ENCODE peak calls at places on chromosomes 5 and 9, in six cellular contexts. B is A549, N is HepG2, U is endothelial cell of umbilical vein, O is GM12878, K is K562. Y is an unnamed sample.

GRCh38 chr5:66849803-66850202 is 253.6 kb downstream of the MAST4 start:
- DNase-seq in B (no peak), N (no peak), U (peak), O (no peak), K (no peak), Y (no peak)

GRCh38 chr5:125411163-125412050 is 665.0 kb upstream of the ZNF608 start:
- DNase-seq in B (no peak), N (no peak), U (no peak), O (peak), K (no peak), Y (no peak)

GRCh38 chr9:97703437-97704326 is 6.5 kb upstream of the XPA start:
- DNase-seq in B (peak), N (peak), U (peak), O (peak), K (no peak), Y (peak)

GRCh38 chr9:87535817-87536539 is 38.3 kb downstream of the DAPK1 start:
- DNase-seq in B (no peak), N (no peak), U (no peak), O (peak), K (no peak), Y (no peak)

GRCh38 chr5:58403822-58404433 is 56.0 kb downstream of the PLK2 start:
- DNase-seq in B (no peak), N (no peak), U (no peak), O (no peak), K (no peak), Y (no peak)

GRCh38 chr5:144473650-144474049 is 303.0 kb downstream of the KCTD16 start:
- DNase-seq in B (no peak), N (no peak), U (no peak), O (no peak), K (no peak), Y (no peak)

GRCh38 chr5:136926073-136926472 is 560.7 kb upstream of the TRPC7 start:
- DNase-seq in B (no peak), N (no peak), U (no peak), O (no peak), K (no peak), Y (no peak)

GRCh38 chr5:113331201-113331551 is 103.6 kb downstream of the TSSK1B start:
- DNase-seq in B (no peak), N (no peak), U (no peak), O (no peak), K (no peak), Y (no peak)

GRCh38 chr9:76624381-76625048 is 139.7 kb upstream of the PCA3 start:
- DNase-seq in B (no peak), N (no peak), U (no peak), O (peak), K (no peak), Y (no peak)

GRCh38 chr9:120933310-120934044 is 6.9 kb upstream of the TRAF1 start:
- DNase-seq in B (no peak), N (no peak), U (no peak), O (peak), K (no peak), Y (no peak)

GRCh38 chr5:2293906-2294305 is 411.2 kb upstream of the IRX4 start:
- DNase-seq in B (no peak), N (no peak), U (no peak), O (no peak), K (no peak), Y (no peak)

GRCh38 chr9:124045076-124045829 is 33.7 kb downstream of the LHX2 start:
- DNase-seq in B (no peak), N (no peak), U (peak), O (no peak), K (peak), Y (peak)

DNA sequence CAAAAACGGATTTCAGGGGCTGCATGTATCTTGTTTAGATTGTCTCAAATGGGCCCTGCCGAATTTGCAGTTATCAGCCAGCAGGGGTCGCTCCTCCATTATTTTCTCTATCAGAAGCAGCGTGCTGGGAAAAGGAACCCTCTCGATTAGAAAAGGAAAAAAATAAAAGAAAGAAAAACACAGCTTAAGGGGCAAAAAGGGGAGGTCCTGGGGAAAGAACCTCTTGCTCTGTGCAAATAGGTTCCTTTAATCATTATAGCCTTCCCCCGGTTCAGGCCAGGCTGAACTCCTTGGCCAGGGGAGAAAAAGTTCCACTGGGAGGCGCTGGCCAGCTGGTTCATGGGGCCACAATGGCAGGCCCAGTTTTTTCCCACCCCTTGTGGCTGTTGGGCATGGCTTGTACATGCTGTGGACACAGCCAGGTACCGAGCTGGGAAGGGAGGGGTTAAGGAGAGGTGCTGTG is 25.0 kb upstream of the CAPSL start:
- DNase-seq in B (no peak), N (no peak), U (no peak), O (no peak), K (peak), Y (peak)
- TF ChIP-seq MYC in B (no peak), N (no peak), U (no peak), O (no peak), K (no peak), Y (no peak)

GRCh38 chr9:34403554-34404380 is 27.1 kb upstream of the MYORG start:
- DNase-seq in B (peak), N (peak), U (peak), O (no peak), K (peak), Y (peak)

GRCh38 chr9:34398875-34399274 is 22.2 kb upstream of the MYORG start:
- DNase-seq in B (no peak), N (no peak), U (no peak), O (no peak), K (no peak), Y (no peak)

GRCh38 chr9:34400275-34400674 is 23.6 kb upstream of the MYORG start:
- DNase-seq in B (no peak), N (no peak), U (no peak), O (no peak), K (no peak), Y (no peak)

GRCh38 chr9:34399729-34400128 is 23.0 kb upstream of the MYORG start:
- DNase-seq in B (no peak), N (no peak), U (no peak), O (no peak), K (no peak), Y (no peak)

DNA sequence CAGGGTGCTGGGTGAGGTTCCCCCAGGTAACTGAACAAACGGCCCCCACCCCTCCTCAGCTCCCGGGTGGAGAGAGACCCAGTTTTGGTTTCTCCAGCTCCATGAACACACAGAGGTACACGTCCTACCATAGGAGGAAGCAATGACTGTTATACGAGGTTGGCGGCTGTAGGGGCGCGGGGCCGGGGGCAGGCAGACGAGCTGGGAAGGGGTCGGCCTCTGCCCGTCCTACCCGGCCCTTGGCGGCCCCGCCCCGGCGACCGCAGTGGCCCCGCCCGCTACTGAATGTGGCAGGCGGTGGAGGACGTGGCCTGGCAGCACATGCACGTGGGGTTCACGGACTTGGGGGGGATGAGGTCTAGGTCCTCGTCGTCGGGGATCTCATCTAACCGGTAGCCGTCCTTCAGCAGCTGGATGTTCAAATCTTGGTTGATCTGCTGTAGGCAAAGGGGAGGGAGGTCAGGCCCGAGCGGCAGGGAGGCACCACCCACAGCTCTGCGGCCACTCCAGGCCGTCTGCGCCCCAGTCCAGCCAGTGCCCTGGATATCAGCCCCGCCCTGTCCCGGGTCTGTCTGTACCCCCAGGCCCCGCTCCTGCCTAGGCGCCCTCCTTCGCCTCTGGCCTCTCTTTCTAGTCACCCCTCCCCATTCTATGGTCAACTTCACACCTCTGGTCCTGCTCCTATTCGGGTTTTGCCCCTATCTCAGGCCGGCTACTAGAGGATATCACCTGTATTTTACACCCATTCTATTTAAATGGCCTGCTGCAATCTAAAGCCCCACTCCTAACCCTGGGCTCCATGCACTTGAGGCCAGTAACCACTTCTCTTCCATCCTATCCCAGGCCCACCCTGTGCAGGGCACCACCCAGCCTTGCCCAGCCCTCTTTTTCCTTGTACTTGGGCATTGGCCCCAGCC is 24.2 kb upstream of the MYORG start:
- DNase-seq in B (no peak), N (no peak), U (no peak), O (no peak), K (no peak), Y (no peak)
- H3K4me3 ChIP-seq in B (no peak), N (no peak), U (no peak), O (no peak), K (no peak), Y (no peak)

DNA sequence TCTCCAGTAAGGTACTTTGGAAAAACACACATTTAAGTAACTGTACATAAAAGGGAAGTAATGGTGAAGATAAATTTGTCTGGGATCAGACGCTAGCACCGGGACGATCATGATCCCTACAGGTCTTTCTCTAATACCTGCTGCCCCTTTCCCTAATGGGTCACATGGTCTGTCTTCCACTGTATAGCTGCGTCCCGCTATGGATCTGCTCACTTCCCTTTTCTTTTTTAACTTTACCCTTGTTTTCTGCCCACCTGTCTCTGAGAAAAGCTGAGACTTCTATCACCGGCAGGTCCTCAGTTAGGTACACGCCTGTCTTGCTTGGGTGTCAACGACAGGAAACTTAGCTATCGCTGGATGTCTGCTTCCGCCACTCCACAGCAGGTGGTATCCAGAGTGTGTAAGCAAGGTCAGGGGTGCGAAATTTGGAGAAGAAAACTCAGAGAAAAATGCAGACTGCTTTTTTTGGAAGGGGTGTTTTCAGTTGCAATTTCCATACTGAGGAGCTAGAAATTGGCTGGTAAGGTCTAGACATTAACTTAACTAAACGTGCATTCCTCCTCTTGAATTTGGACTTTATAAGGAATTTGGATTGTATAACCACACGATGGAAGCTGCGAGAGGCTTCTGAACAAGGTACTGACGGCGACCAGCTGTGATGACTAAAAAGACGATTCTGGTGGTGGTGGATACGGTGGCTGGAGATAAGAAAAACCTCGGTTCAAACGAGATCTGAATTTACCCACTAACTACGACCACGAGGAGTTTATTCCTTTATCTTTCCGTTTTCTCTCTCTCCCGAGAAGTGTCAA is 1.1 kb upstream of the ICE1 start:
- DNase-seq in B (no peak), N (no peak), U (peak), O (no peak), K (peak), Y (peak)
- TF ChIP-seq MYC in B (no peak), N (no peak), U (no peak), O (no peak), K (no peak), Y (no peak)

GRCh38 chr5:120092649-120093048 is 371.5 kb upstream of the PRR16 start:
- DNase-seq in B (no peak), N (no peak), U (no peak), O (no peak), K (no peak), Y (no peak)
- H3K4me3 ChIP-seq in B (no peak), N (no peak), U (no peak), O (no peak), K (no peak), Y (no peak)

GRCh38 chr9:113609562-113610318 is 146.2 kb downstream of the RGS3 start:
- DNase-seq in B (no peak), N (peak), U (peak), O (no peak), K (no peak), Y (no peak)
- TF ChIP-seq MYC in B (no peak), N (peak), U (no peak), O (no peak), K (no peak), Y (no peak)

GRCh38 chr5:146877178-146877681 is 1.3 kb downstream of the PPP2R2B start:
- DNase-seq in B (no peak), N (no peak), U (no peak), O (no peak), K (no peak), Y (no peak)

GRCh38 chr5:146873186-146873917 is 5.2 kb downstream of the PPP2R2B start:
- DNase-seq in B (no peak), N (no peak), U (no peak), O (no peak), K (no peak), Y (no peak)

GRCh38 chr5:146878471-146879172 is at the start of gene PPP2R2B:
- DNase-seq in B (no peak), N (no peak), U (no peak), O (no peak), K (no peak), Y (no peak)

GRCh38 chr5:146880985-146881384 is 2.4 kb upstream of the PPP2R2B start:
- DNase-seq in B (no peak), N (no peak), U (no peak), O (no peak), K (no peak), Y (peak)

DNA sequence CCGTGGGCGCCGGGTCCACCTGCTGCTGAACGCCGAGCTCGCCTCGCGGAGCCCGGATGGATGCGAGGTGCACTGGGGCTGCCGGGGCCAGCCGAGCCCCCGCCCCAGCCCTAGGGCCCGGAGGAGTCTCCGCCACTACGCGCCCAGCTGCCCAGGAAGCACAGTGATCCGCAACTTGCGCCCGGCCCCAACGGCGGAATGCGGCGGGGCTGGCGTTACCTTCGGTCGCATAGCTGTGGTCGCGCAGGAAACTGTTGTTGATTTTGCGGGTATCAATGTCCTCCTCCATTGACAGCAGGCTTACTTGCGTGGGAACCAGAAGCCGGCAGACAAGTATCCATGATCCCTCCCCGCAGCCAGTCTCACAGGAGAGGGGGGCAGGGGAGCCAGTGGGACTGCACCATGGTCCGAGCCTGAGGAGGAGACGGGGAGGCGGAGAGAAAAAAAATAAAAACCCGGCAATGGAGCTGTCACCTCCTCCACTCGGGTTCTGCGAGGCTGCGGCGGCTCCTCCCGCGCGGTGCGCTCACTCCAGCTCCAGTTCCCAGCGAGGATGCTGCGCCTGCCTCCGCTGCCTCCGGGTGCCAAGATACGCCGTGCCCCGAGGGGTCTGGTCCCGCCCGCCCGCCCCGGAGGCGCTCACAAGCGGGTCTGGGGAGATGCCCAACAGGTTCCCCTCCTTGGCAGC is 630 bp downstream of the PPP2R2B start:
- DNase-seq in B (no peak), N (no peak), U (no peak), O (no peak), K (no peak), Y (no peak)
- H3K4me3 ChIP-seq in B (peak), N (no peak), U (no peak), O (no peak), K (no peak), Y (no peak)

GRCh38 chr5:115309751-115310370 is 13.4 kb upstream of the CCDC112 start:
- DNase-seq in B (no peak), N (peak), U (peak), O (no peak), K (peak), Y (peak)
- TF ChIP-seq MYC in B (no peak), N (no peak), U (no peak), O (no peak), K (no peak), Y (no peak)

DNA sequence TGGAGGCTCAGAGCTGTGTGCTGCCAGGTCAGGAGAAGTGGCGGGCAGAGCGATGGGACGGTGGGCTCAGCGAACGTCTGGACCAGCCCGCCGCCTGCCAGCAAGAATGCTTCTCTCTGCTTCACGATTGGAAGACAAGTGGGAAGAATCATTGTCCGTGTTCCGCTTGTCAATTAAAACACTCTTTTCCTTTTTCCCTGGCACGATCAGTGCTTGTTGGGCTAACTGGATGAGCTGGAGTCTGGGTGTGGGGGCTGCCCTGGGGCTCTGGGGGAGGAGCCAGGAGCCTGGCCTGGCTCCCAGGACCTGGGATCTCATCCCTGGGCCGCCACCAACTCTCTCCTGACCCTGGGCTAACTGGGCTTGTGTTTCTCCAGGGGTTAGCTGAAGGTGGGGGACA is 1.7 kb downstream of the COL5A1 start:
- DNase-seq in B (no peak), N (no peak), U (peak), O (no peak), K (no peak), Y (no peak)
- H3K4me3 ChIP-seq in B (peak), N (no peak), U (peak), O (no peak), K (no peak), Y (no peak)